ENCODE peak calls at places on chromosome 13, in five cellular contexts. X is T-helper 17 cell, L is IMR-90, F is GM23248, W is right atrium auricular region. K is an unnamed sample.

GRCh38 chr13:23434431-23434830 is 929 bp upstream of the SACS start:
- DNase-seq in X (no peak), L (no peak), F (no peak), W (no peak), K (no peak)

GRCh38 chr13:20425819-20426219 is 99.8 kb downstream of the CRYL1 start:
- DNase-seq in X (no peak), L (no peak), F (no peak), W (no peak), K (no peak)

GRCh38 chr13:97726664-97727235 is 226.7 kb upstream of the IPO5 start:
- DNase-seq in X (no peak), L (no peak), F (no peak), W (no peak), K (no peak)

GRCh38 chr13:52405767-52406494 is at the start of gene THSD1:
- DNase-seq in X (peak; percentile 13), L (peak; percentile 41), F (peak; percentile 73), W (peak; percentile 71), K (no peak)

GRCh38 chr13:33281951-33282595 is 3.5 kb downstream of the STARD13 start:
- DNase-seq in X (no peak), L (peak; percentile 92), F (peak; percentile 89), W (no peak), K (no peak)

GRCh38 chr13:31000889-31001288 is 68.4 kb downstream of the TEX26 start:
- DNase-seq in X (no peak), L (no peak), F (peak; percentile 29), W (no peak), K (no peak)

GRCh38 chr13:104984296-104984818 is 1551.1 kb downstream of the EFNB2 start:
- DNase-seq in X (no peak), L (peak; percentile 12), F (no peak), W (no peak), K (peak; percentile 91)

GRCh38 chr13:22018297-22019210 is 347.7 kb downstream of the FGF9 start:
- DNase-seq in X (no peak), L (no peak), F (no peak), W (no peak), K (no peak)

GRCh38 chr13:30802501-30802900 is 67.2 kb downstream of the ALOX5AP start:
- DNase-seq in X (no peak), L (no peak), F (no peak), W (peak; percentile 53), K (no peak)

GRCh38 chr13:37753776-37754175 is 115.8 kb downstream of the TRPC4 start:
- DNase-seq in X (no peak), L (no peak), F (no peak), W (no peak), K (no peak)

GRCh38 chr13:34627905-34628682 is 314.0 kb upstream of the NBEA start:
- DNase-seq in X (no peak), L (no peak), F (no peak), W (no peak), K (no peak)

GRCh38 chr13:42569576-42570344 is 4.2 kb upstream of the TNFSF11 start:
- DNase-seq in X (no peak), L (no peak), F (no peak), W (no peak), K (no peak)

GRCh38 chr13:25111557-25111956 is 15.6 kb downstream of the PABPC3 start:
- DNase-seq in X (no peak), L (peak; percentile 7), F (peak; percentile 6), W (no peak), K (no peak)

GRCh38 chr13:21148557-21149258 is 27.6 kb downstream of the SKA3 start:
- DNase-seq in X (no peak), L (no peak), F (no peak), W (no peak), K (no peak)

GRCh38 chr13:72963762-72964161 is 95.0 kb upstream of the KLF5 start:
- DNase-seq in X (no peak), L (no peak), F (no peak), W (no peak), K (no peak)

GRCh38 chr13:27168086-27168485 is 3.5 kb downstream of the USP12 start:
- DNase-seq in X (no peak), L (no peak), F (no peak), W (no peak), K (no peak)

GRCh38 chr13:51923983-51924539 is 62.3 kb downstream of the CCDC70 start:
- DNase-seq in X (no peak), L (no peak), F (peak; percentile 38), W (no peak), K (no peak)

GRCh38 chr13:28406728-28407266 is 88.1 kb downstream of the FLT1 start:
- DNase-seq in X (no peak), L (no peak), F (no peak), W (no peak), K (no peak)

GRCh38 chr13:39452412-39452811 is 150.6 kb downstream of the LHFPL6 start:
- DNase-seq in X (no peak), L (no peak), F (peak; percentile 40), W (no peak), K (no peak)

GRCh38 chr13:21894703-21895699 is 224.1 kb downstream of the FGF9 start:
- DNase-seq in X (no peak), L (no peak), F (no peak), W (no peak), K (no peak)

GRCh38 chr13:26390203-26390602 is 136.3 kb downstream of the CDK8 start:
- DNase-seq in X (no peak), L (no peak), F (no peak), W (no peak), K (no peak)

GRCh38 chr13:38880397-38880796 is 110.2 kb downstream of the STOML3 start:
- DNase-seq in X (no peak), L (no peak), F (no peak), W (no peak), K (no peak)

GRCh38 chr13:44680746-44681355 is 104.7 kb upstream of the TSC22D1 start:
- DNase-seq in X (no peak), L (peak; percentile 36), F (no peak), W (no peak), K (no peak)

GRCh38 chr13:31756346-31756745 is 17.0 kb downstream of the RXFP2 start:
- DNase-seq in X (no peak), L (peak; percentile 94), F (peak; percentile 96), W (no peak), K (no peak)

GRCh38 chr13:47144782-47145181 is 247.9 kb upstream of the HTR2A start:
- DNase-seq in X (no peak), L (no peak), F (peak; percentile 6), W (no peak), K (no peak)

GRCh38 chr13:24215732-24216131 is 55.2 kb downstream of the SPATA13 start:
- DNase-seq in X (no peak), L (peak; percentile 60), F (peak; percentile 69), W (peak; percentile 67), K (peak; percentile 90)

GRCh38 chr13:32415019-32415418 is 12.9 kb downstream of the N4BP2L1 start:
- DNase-seq in X (no peak), L (no peak), F (peak; percentile 32), W (no peak), K (no peak)

GRCh38 chr13:98576963-98577822 is at the start of gene STK24:
- DNase-seq in X (peak; percentile 67), L (peak; percentile 74), F (peak; percentile 88), W (no peak), K (peak; percentile 61)

GRCh38 chr13:23996456-23996855 is 99.2 kb upstream of the C1QTNF9B start:
- DNase-seq in X (no peak), L (no peak), F (no peak), W (no peak), K (no peak)

GRCh38 chr13:89455741-89456140 is 1784.6 kb downstream of the SLITRK5 start:
- DNase-seq in X (no peak), L (no peak), F (no peak), W (no peak), K (no peak)

GRCh38 chr13:98509271-98510155 is 67.4 kb downstream of the STK24 start:
- DNase-seq in X (no peak), L (peak; percentile 92), F (peak; percentile 97), W (peak; percentile 89), K (no peak)

GRCh38 chr13:60756306-60756705 is 359.3 kb downstream of the TDRD3 start:
- DNase-seq in X (no peak), L (no peak), F (no peak), W (no peak), K (peak; percentile 2)

GRCh38 chr13:95123726-95124125 is 177.5 kb downstream of the ABCC4 start:
- DNase-seq in X (no peak), L (no peak), F (no peak), W (no peak), K (no peak)

GRCh38 chr13:25654332-25654731 is 282.6 kb downstream of the ATP8A2 start:
- DNase-seq in X (no peak), L (no peak), F (no peak), W (no peak), K (no peak)

GRCh38 chr13:34357435-34358232 is 539.7 kb downstream of the RFC3 start:
- DNase-seq in X (no peak), L (peak; percentile 79), F (peak; percentile 95), W (no peak), K (no peak)

GRCh38 chr13:61466280-61466679 is 50.6 kb upstream of the PCDH20 start:
- DNase-seq in X (no peak), L (no peak), F (no peak), W (no peak), K (no peak)

GRCh38 chr13:107585466-107585865 is 629.9 kb downstream of the LIG4 start:
- DNase-seq in X (no peak), L (peak; percentile 46), F (peak; percentile 34), W (no peak), K (peak; percentile 82)

GRCh38 chr13:113948034-113948742 is 25.7 kb downstream of the C13orf46 start:
- DNase-seq in X (no peak), L (no peak), F (peak; percentile 47), W (no peak), K (no peak)

GRCh38 chr13:37929308-37929707 is 59.7 kb upstream of the TRPC4 start:
- DNase-seq in X (no peak), L (no peak), F (no peak), W (no peak), K (no peak)

K was measured in cerebellar cortex.